ENCODE peak calls at places on chromosomes 6 and 20, in eight cellular contexts. One of them, this sample, is unnamed.

GRCh38 chr20:18613553-18613952 is 25.7 kb downstream of the DTD1 start:
- DNase-seq in prostate gland: no peak
- DNase-seq in sigmoid colon: no peak
- DNase-seq in brain microvascular endothelial cell: peak
- DNase-seq in right atrium auricular region: no peak
- DNase-seq in GM23248: peak
- DNase-seq in gastrocnemius medialis: no peak
- DNase-seq in Panc1: no peak
- DNase-seq in this sample: no peak

GRCh38 chr6:48747040-48747439 is 636.0 kb upstream of the PTCHD4 start:
- DNase-seq in gastrocnemius medialis: no peak
- DNase-seq in Panc1: no peak
- DNase-seq in right atrium auricular region: no peak
- DNase-seq in sigmoid colon: no peak
- DNase-seq in GM23248: peak
- DNase-seq in prostate gland: no peak
- DNase-seq in brain microvascular endothelial cell: no peak
- DNase-seq in this sample: no peak

GRCh38 chr20:7882076-7882475 is 58.2 kb downstream of the HAO1 start:
- DNase-seq in GM23248: no peak
- DNase-seq in Panc1: no peak
- DNase-seq in brain microvascular endothelial cell: no peak
- DNase-seq in prostate gland: no peak
- DNase-seq in gastrocnemius medialis: no peak
- DNase-seq in right atrium auricular region: no peak
- DNase-seq in sigmoid colon: no peak
- DNase-seq in this sample: no peak

GRCh38 chr6:133833905-133834304 is 55.0 kb upstream of the TCF21 start:
- DNase-seq in gastrocnemius medialis: no peak
- DNase-seq in GM23248: no peak
- DNase-seq in right atrium auricular region: no peak
- DNase-seq in prostate gland: no peak
- DNase-seq in brain microvascular endothelial cell: no peak
- DNase-seq in Panc1: no peak
- DNase-seq in sigmoid colon: no peak
- DNase-seq in this sample: no peak

GRCh38 chr6:36360241-36361054 is 23.8 kb upstream of the BNIP5 start:
- DNase-seq in prostate gland: peak
- DNase-seq in brain microvascular endothelial cell: peak
- DNase-seq in right atrium auricular region: peak
- DNase-seq in GM23248: peak
- DNase-seq in gastrocnemius medialis: peak
- DNase-seq in Panc1: peak
- DNase-seq in sigmoid colon: peak
- DNase-seq in this sample: peak

GRCh38 chr20:49433387-49433786 is 49.1 kb downstream of the KCNB1 start:
- DNase-seq in sigmoid colon: no peak
- DNase-seq in Panc1: no peak
- DNase-seq in prostate gland: no peak
- DNase-seq in gastrocnemius medialis: no peak
- DNase-seq in right atrium auricular region: no peak
- DNase-seq in brain microvascular endothelial cell: no peak
- DNase-seq in GM23248: no peak
- DNase-seq in this sample: peak

GRCh38 chr6:71038966-71039365 is 82.1 kb upstream of the B3GAT2 start:
- DNase-seq in sigmoid colon: no peak
- DNase-seq in right atrium auricular region: no peak
- DNase-seq in gastrocnemius medialis: no peak
- DNase-seq in prostate gland: no peak
- DNase-seq in brain microvascular endothelial cell: no peak
- DNase-seq in GM23248: no peak
- DNase-seq in Panc1: no peak
- DNase-seq in this sample: no peak

GRCh38 chr20:54350415-54350814 is 125.0 kb upstream of the DOK5 start:
- DNase-seq in prostate gland: no peak
- DNase-seq in GM23248: peak
- DNase-seq in gastrocnemius medialis: no peak
- DNase-seq in sigmoid colon: no peak
- DNase-seq in right atrium auricular region: no peak
- DNase-seq in Panc1: no peak
- DNase-seq in brain microvascular endothelial cell: peak
- DNase-seq in this sample: no peak

GRCh38 chr20:32190608-32191415 is 16.7 kb downstream of the PLAGL2 start:
- DNase-seq in gastrocnemius medialis: no peak
- DNase-seq in right atrium auricular region: no peak
- DNase-seq in brain microvascular endothelial cell: no peak
- DNase-seq in prostate gland: no peak
- DNase-seq in sigmoid colon: no peak
- DNase-seq in GM23248: peak
- DNase-seq in Panc1: no peak
- DNase-seq in this sample: no peak

GRCh38 chr20:48614593-48615274 is 213.1 kb downstream of the PREX1 start:
- DNase-seq in right atrium auricular region: no peak
- DNase-seq in sigmoid colon: peak
- DNase-seq in Panc1: no peak
- DNase-seq in prostate gland: no peak
- DNase-seq in gastrocnemius medialis: no peak
- DNase-seq in brain microvascular endothelial cell: no peak
- DNase-seq in GM23248: peak
- DNase-seq in this sample: peak

GRCh38 chr6:129329677-129330076 is 380.3 kb downstream of the ARHGAP18 start:
- DNase-seq in brain microvascular endothelial cell: no peak
- DNase-seq in right atrium auricular region: no peak
- DNase-seq in gastrocnemius medialis: no peak
- DNase-seq in sigmoid colon: no peak
- DNase-seq in GM23248: no peak
- DNase-seq in prostate gland: no peak
- DNase-seq in Panc1: no peak
- DNase-seq in this sample: no peak

GRCh38 chr20:51156041-51156795 is 133.3 kb upstream of the KCNG1 start:
- DNase-seq in brain microvascular endothelial cell: no peak
- DNase-seq in sigmoid colon: peak
- DNase-seq in right atrium auricular region: peak
- DNase-seq in gastrocnemius medialis: peak
- DNase-seq in Panc1: no peak
- DNase-seq in prostate gland: no peak
- DNase-seq in GM23248: peak
- DNase-seq in this sample: no peak

GRCh38 chr20:51158226-51158625 is 135.3 kb upstream of the KCNG1 start:
- DNase-seq in GM23248: no peak
- DNase-seq in brain microvascular endothelial cell: no peak
- DNase-seq in sigmoid colon: no peak
- DNase-seq in right atrium auricular region: no peak
- DNase-seq in prostate gland: no peak
- DNase-seq in gastrocnemius medialis: no peak
- DNase-seq in Panc1: no peak
- DNase-seq in this sample: no peak

GRCh38 chr20:51154708-51155690 is 132.1 kb upstream of the KCNG1 start:
- DNase-seq in prostate gland: no peak
- DNase-seq in Panc1: no peak
- DNase-seq in right atrium auricular region: no peak
- DNase-seq in brain microvascular endothelial cell: no peak
- DNase-seq in GM23248: no peak
- DNase-seq in sigmoid colon: no peak
- DNase-seq in gastrocnemius medialis: no peak
- DNase-seq in this sample: no peak

GRCh38 chr20:51159303-51159702 is 136.4 kb upstream of the KCNG1 start:
- DNase-seq in sigmoid colon: no peak
- DNase-seq in gastrocnemius medialis: no peak
- DNase-seq in prostate gland: no peak
- DNase-seq in right atrium auricular region: no peak
- DNase-seq in Panc1: no peak
- DNase-seq in brain microvascular endothelial cell: no peak
- DNase-seq in GM23248: no peak
- DNase-seq in this sample: no peak

DNA sequence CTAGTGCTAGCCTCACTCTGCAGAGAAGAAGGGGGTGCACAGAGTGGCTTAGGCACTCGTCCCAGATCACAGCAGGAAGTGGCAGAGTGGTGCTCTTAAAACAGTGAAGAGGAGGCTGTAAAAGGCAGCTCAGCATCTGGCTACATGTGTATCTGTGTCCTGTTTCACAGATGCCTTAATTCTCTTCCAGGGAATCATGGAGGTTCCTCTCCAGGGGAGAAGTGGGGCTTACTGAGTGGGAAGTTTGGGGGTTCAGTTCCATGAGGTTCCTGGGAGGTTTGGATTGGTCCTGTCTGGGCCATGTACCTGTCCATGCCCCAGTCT is 133.9 kb upstream of the KCNG1 start:
- DNase-seq in GM23248: peak
- DNase-seq in sigmoid colon: no peak
- DNase-seq in right atrium auricular region: peak
- DNase-seq in gastrocnemius medialis: no peak
- DNase-seq in brain microvascular endothelial cell: no peak
- DNase-seq in Panc1: no peak
- DNase-seq in prostate gland: no peak
- DNase-seq in this sample: no peak
- H3K27ac ChIP-seq in GM23248: no peak
- H3K27ac ChIP-seq in sigmoid colon: no peak
- H3K27ac ChIP-seq in right atrium auricular region: no peak
- H3K27ac ChIP-seq in gastrocnemius medialis: no peak
- H3K27ac ChIP-seq in brain microvascular endothelial cell: no peak
- H3K27ac ChIP-seq in Panc1: no peak
- H3K27ac ChIP-seq in prostate gland: no peak
- H3K27ac ChIP-seq in this sample: no peak

DNA sequence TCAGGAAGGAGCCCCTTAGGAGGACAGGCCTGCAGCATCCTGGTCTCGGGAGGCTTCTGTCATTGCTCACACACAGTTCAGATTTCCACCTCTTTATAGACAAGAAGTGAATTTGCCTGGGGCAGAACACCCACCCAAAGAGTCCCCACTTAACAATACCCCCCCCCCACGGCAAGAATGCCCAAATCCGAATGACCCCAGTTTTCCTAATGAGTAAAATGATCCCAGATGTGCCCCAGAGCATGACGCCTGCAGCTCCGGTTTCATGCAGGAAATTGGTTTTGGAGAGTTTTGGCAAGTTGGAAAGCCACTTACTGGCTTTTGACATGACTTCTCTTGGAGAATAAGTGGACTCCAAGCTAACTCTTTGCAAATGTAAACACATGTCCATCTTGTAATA is 24.0 kb downstream of the EDN3 start:
- DNase-seq in sigmoid colon: no peak
- DNase-seq in Panc1: no peak
- DNase-seq in right atrium auricular region: no peak
- DNase-seq in gastrocnemius medialis: no peak
- DNase-seq in brain microvascular endothelial cell: no peak
- DNase-seq in prostate gland: no peak
- DNase-seq in GM23248: no peak
- DNase-seq in this sample: no peak
- H3K27ac ChIP-seq in sigmoid colon: no peak
- H3K27ac ChIP-seq in Panc1: no peak
- H3K27ac ChIP-seq in right atrium auricular region: no peak
- H3K27ac ChIP-seq in gastrocnemius medialis: no peak
- H3K27ac ChIP-seq in brain microvascular endothelial cell: no peak
- H3K27ac ChIP-seq in prostate gland: no peak
- H3K27ac ChIP-seq in GM23248: no peak
- H3K27ac ChIP-seq in this sample: no peak

GRCh38 chr6:152272486-152272885 is 364.7 kb downstream of the SYNE1 start:
- DNase-seq in prostate gland: no peak
- DNase-seq in GM23248: peak
- DNase-seq in Panc1: no peak
- DNase-seq in right atrium auricular region: no peak
- DNase-seq in brain microvascular endothelial cell: no peak
- DNase-seq in gastrocnemius medialis: no peak
- DNase-seq in sigmoid colon: no peak
- DNase-seq in this sample: no peak

GRCh38 chr6:152273638-152274037 is 363.5 kb downstream of the SYNE1 start:
- DNase-seq in GM23248: no peak
- DNase-seq in gastrocnemius medialis: peak
- DNase-seq in brain microvascular endothelial cell: no peak
- DNase-seq in prostate gland: no peak
- DNase-seq in Panc1: no peak
- DNase-seq in sigmoid colon: no peak
- DNase-seq in right atrium auricular region: no peak
- DNase-seq in this sample: no peak

GRCh38 chr6:152271681-152272464 is 365.3 kb downstream of the SYNE1 start:
- DNase-seq in prostate gland: no peak
- DNase-seq in brain microvascular endothelial cell: peak
- DNase-seq in Panc1: no peak
- DNase-seq in GM23248: peak
- DNase-seq in gastrocnemius medialis: peak
- DNase-seq in right atrium auricular region: peak
- DNase-seq in sigmoid colon: no peak
- DNase-seq in this sample: peak

GRCh38 chr6:152270301-152270925 is 366.7 kb downstream of the SYNE1 start:
- DNase-seq in prostate gland: no peak
- DNase-seq in right atrium auricular region: no peak
- DNase-seq in brain microvascular endothelial cell: peak
- DNase-seq in Panc1: no peak
- DNase-seq in GM23248: peak
- DNase-seq in sigmoid colon: no peak
- DNase-seq in gastrocnemius medialis: no peak
- DNase-seq in this sample: no peak

GRCh38 chr6:152273002-152273401 is 364.2 kb downstream of the SYNE1 start:
- DNase-seq in sigmoid colon: no peak
- DNase-seq in prostate gland: no peak
- DNase-seq in right atrium auricular region: peak
- DNase-seq in GM23248: peak
- DNase-seq in brain microvascular endothelial cell: peak
- DNase-seq in Panc1: no peak
- DNase-seq in gastrocnemius medialis: peak
- DNase-seq in this sample: peak
- H3K27ac ChIP-seq in sigmoid colon: peak
- H3K27ac ChIP-seq in prostate gland: peak
- H3K27ac ChIP-seq in right atrium auricular region: peak
- H3K27ac ChIP-seq in GM23248: peak
- H3K27ac ChIP-seq in brain microvascular endothelial cell: no peak
- H3K27ac ChIP-seq in Panc1: no peak
- H3K27ac ChIP-seq in gastrocnemius medialis: peak
- H3K27ac ChIP-seq in this sample: peak

GRCh38 chr6:15444081-15444731 is 198.3 kb downstream of the JARID2 start:
- DNase-seq in right atrium auricular region: no peak
- DNase-seq in gastrocnemius medialis: no peak
- DNase-seq in brain microvascular endothelial cell: no peak
- DNase-seq in sigmoid colon: no peak
- DNase-seq in prostate gland: no peak
- DNase-seq in Panc1: no peak
- DNase-seq in GM23248: no peak
- DNase-seq in this sample: no peak

GRCh38 chr6:15443119-15443518 is 197.2 kb downstream of the JARID2 start:
- DNase-seq in GM23248: peak
- DNase-seq in gastrocnemius medialis: no peak
- DNase-seq in sigmoid colon: no peak
- DNase-seq in brain microvascular endothelial cell: peak
- DNase-seq in Panc1: no peak
- DNase-seq in right atrium auricular region: no peak
- DNase-seq in prostate gland: no peak
- DNase-seq in this sample: no peak

GRCh38 chr6:15442467-15442866 is 196.6 kb downstream of the JARID2 start:
- DNase-seq in gastrocnemius medialis: no peak
- DNase-seq in GM23248: no peak
- DNase-seq in sigmoid colon: no peak
- DNase-seq in prostate gland: no peak
- DNase-seq in brain microvascular endothelial cell: no peak
- DNase-seq in right atrium auricular region: no peak
- DNase-seq in Panc1: no peak
- DNase-seq in this sample: no peak

GRCh38 chr6:15447546-15448232 is 201.8 kb downstream of the JARID2 start:
- DNase-seq in sigmoid colon: no peak
- DNase-seq in brain microvascular endothelial cell: no peak
- DNase-seq in prostate gland: no peak
- DNase-seq in GM23248: no peak
- DNase-seq in gastrocnemius medialis: no peak
- DNase-seq in Panc1: no peak
- DNase-seq in right atrium auricular region: no peak
- DNase-seq in this sample: no peak

GRCh38 chr6:15444881-15445280 is 199.0 kb downstream of the JARID2 start:
- DNase-seq in right atrium auricular region: no peak
- DNase-seq in gastrocnemius medialis: no peak
- DNase-seq in sigmoid colon: no peak
- DNase-seq in brain microvascular endothelial cell: no peak
- DNase-seq in Panc1: no peak
- DNase-seq in prostate gland: no peak
- DNase-seq in GM23248: no peak
- DNase-seq in this sample: no peak
- H3K27ac ChIP-seq in right atrium auricular region: no peak
- H3K27ac ChIP-seq in gastrocnemius medialis: no peak
- H3K27ac ChIP-seq in sigmoid colon: no peak
- H3K27ac ChIP-seq in brain microvascular endothelial cell: no peak
- H3K27ac ChIP-seq in Panc1: no peak
- H3K27ac ChIP-seq in prostate gland: no peak
- H3K27ac ChIP-seq in GM23248: no peak
- H3K27ac ChIP-seq in this sample: no peak

This sample was measured in aorta.